ENCODE peak calls at places on chromosome 9, in six cellular contexts. Y is OCI-LY7, J is PC-3, X is hepatocyte, F is SK-N-SH, G is neural progenitor cell. R is an unnamed sample.

GRCh38 chr9:92640398-92641091 is 29.4 kb downstream of the IPPK start:
- DNase-seq in X (no peak), G (no peak), Y (no peak), F (no peak), J (no peak), R (no peak)

GRCh38 chr9:33447404-33448158 is at the start of gene AQP3:
- DNase-seq in G (peak; percentile 87), X (peak; percentile 86), F (peak; percentile 88), Y (peak; percentile 73), J (peak; percentile 37), R (peak; percentile 73)

GRCh38 chr9:136133191-136133958 is 14.7 kb upstream of the TMEM250 start:
- DNase-seq in G (peak; percentile 91), Y (no peak), X (peak; percentile 81), F (peak; percentile 93), J (no peak), R (peak; percentile 56)

GRCh38 chr9:127500399-127500798 is 49.1 kb downstream of the LRSAM1 start:
- DNase-seq in X (no peak), G (no peak), J (no peak), Y (no peak), F (peak; percentile 68), R (no peak)

GRCh38 chr9:92191801-92192200 is 76.6 kb upstream of the SPTLC1 start:
- DNase-seq in Y (no peak), X (no peak), G (no peak), J (peak; percentile 40), F (peak; percentile 47), R (peak; percentile 78)

GRCh38 chr9:84138543-84138942 is 157.9 kb downstream of the RMI1 start:
- DNase-seq in Y (no peak), X (no peak), J (no peak), F (no peak), G (no peak), R (no peak)

GRCh38 chr9:15304620-15305019 is 2.4 kb downstream of the TTC39B start:
- DNase-seq in X (no peak), F (no peak), J (no peak), G (no peak), Y (no peak), R (no peak)

GRCh38 chr9:96655198-96655851 is at the start of gene PRXL2C:
- DNase-seq in F (peak; percentile 92), X (peak; percentile 92), G (no peak), Y (no peak), J (peak; percentile 53), R (peak; percentile 88)

GRCh38 chr9:81182421-81182820 is 506.9 kb downstream of the TLE1 start:
- DNase-seq in J (peak; percentile 51), F (no peak), X (peak; percentile 13), G (no peak), Y (no peak), R (peak; percentile 15)

GRCh38 chr9:38024036-38024681 is 44.9 kb downstream of the SHB start:
- DNase-seq in F (no peak), Y (no peak), X (peak; percentile 71), J (no peak), G (peak; percentile 63), R (peak; percentile 80)

GRCh38 chr9:18604971-18605370 is 131.0 kb downstream of the ADAMTSL1 start:
- DNase-seq in F (no peak), X (no peak), Y (no peak), J (no peak), G (no peak), R (no peak)

GRCh38 chr9:962023-962422 is 14.4 kb upstream of the DMRT3 start:
- DNase-seq in G (no peak), Y (no peak), F (no peak), X (no peak), J (peak; percentile 41), R (peak; percentile 62)

GRCh38 chr9:136326061-136326776 is 1.1 kb upstream of the GPSM1 start:
- DNase-seq in X (peak; percentile 59), J (no peak), G (no peak), F (peak; percentile 94), Y (no peak), R (peak; percentile 79)

GRCh38 chr9:30116673-30117217 is 2267.7 kb upstream of the ACO1 start:
- DNase-seq in J (no peak), F (no peak), G (no peak), X (no peak), Y (no peak), R (no peak)

GRCh38 chr9:117672397-117672796 is 31.8 kb upstream of the TLR4 start:
- DNase-seq in F (no peak), X (no peak), Y (no peak), G (no peak), J (peak; percentile 28), R (peak; percentile 87)

GRCh38 chr9:129436751-129437625 is 183.9 kb downstream of the C9orf50 start:
- DNase-seq in X (peak; percentile 90), Y (no peak), J (peak; percentile 21), F (peak; percentile 88), G (peak; percentile 85), R (peak; percentile 79)

GRCh38 chr9:81537964-81538363 is 151.4 kb downstream of the TLE1 start:
- DNase-seq in J (no peak), Y (no peak), X (no peak), F (peak; percentile 15), G (no peak), R (no peak)

GRCh38 chr9:21326526-21327139 is 8.6 kb downstream of the KLHL9 start:
- DNase-seq in F (peak; percentile 45), X (peak; percentile 55), G (peak; percentile 58), J (peak; percentile 63), Y (peak; percentile 67), R (peak; percentile 72)

GRCh38 chr9:137416563-137417151 is 6.3 kb downstream of the EXD3 start:
- DNase-seq in Y (no peak), X (no peak), F (no peak), G (no peak), J (no peak), R (no peak)
- TF ChIP-seq EZH2phosphoT487 in Y (no peak), X (no peak), F (no peak), G (no peak), J (no peak), R (no peak)

GRCh38 chr9:2560175-2560574 is 61.4 kb upstream of the VLDLR start:
- DNase-seq in Y (no peak), F (no peak), G (no peak), X (peak; percentile 36), J (no peak), R (peak; percentile 1)
- TF ChIP-seq EZH2phosphoT487 in Y (no peak), F (no peak), G (no peak), X (no peak), J (no peak), R (no peak)

GRCh38 chr9:105444130-105444529 is 3.7 kb upstream of the FSD1L start:
- DNase-seq in Y (no peak), F (no peak), J (no peak), G (no peak), X (no peak), R (peak; percentile 75)
- TF ChIP-seq EZH2phosphoT487 in Y (no peak), F (no peak), J (no peak), G (no peak), X (no peak), R (peak; percentile 58)

GRCh38 chr9:104802906-104803305 is 39.0 kb downstream of the NIPSNAP3B start:
- DNase-seq in X (no peak), F (peak; percentile 46), J (no peak), G (no peak), Y (no peak), R (no peak)

GRCh38 chr9:104805441-104805840 is 41.5 kb downstream of the NIPSNAP3B start:
- DNase-seq in J (no peak), F (no peak), X (no peak), G (no peak), Y (no peak), R (no peak)

GRCh38 chr9:104798209-104798995 is 34.5 kb downstream of the NIPSNAP3B start:
- DNase-seq in G (no peak), X (no peak), F (peak; percentile 57), Y (no peak), J (no peak), R (no peak)

GRCh38 chr9:104800068-104800785 is 36.3 kb downstream of the NIPSNAP3B start:
- DNase-seq in G (no peak), F (no peak), J (no peak), Y (no peak), X (no peak), R (no peak)

DNA sequence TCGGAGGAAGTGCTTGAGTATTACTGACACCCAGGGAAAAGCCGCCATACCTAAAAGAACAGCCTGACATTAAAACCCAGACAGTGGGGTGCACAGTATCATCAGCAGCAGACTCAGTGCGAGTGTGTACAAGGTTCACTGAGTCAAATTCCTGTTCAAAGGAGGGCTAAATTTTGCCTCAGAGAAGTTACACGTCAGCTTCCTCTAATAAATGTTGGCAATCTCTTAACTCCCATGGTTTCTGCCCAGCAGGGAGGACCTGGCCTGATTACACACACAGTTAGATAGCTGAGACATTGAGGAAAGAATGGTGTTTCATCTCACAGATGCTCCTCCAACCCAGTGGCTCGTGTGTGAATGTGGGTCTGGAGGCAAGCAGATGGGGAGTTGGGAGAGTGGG is 38.2 kb downstream of the NIPSNAP3B start:
- DNase-seq in Y (no peak), G (no peak), X (no peak), F (no peak), J (no peak), R (peak; percentile 28)
- TF ChIP-seq EZH2phosphoT487 in Y (no peak), G (no peak), X (no peak), F (no peak), J (no peak), R (no peak)

GRCh38 chr9:134867917-134868750 is 12.5 kb upstream of the FCN2 start:
- DNase-seq in Y (peak; percentile 37), J (no peak), F (no peak), X (no peak), G (no peak), R (no peak)
- TF ChIP-seq EZH2phosphoT487 in Y (no peak), J (no peak), F (no peak), X (no peak), G (no peak), R (no peak)